ENCODE peak calls at places on chromosome 15, in ten cellular contexts. X is neural progenitor cell, A is pancreas, E is fibroblast of pulmonary artery, B is AG04449, F is GM23338, N is fibroblast of lung, W is upper lobe of right lung, T is lower leg skin, D is right lobe of liver. P is an unnamed sample.

GRCh38 chr15:80002267-80002666 is 31.3 kb upstream of the BCL2A1 start:
- DNase-seq in B (no peak), D (no peak), X (no peak), A (no peak), T (no peak), W (no peak), F (no peak), N (no peak), E (no peak), P (no peak)

GRCh38 chr15:99279783-99280307 is 28.6 kb downstream of the LRRC28 start:
- DNase-seq in B (no peak), F (no peak), A (no peak), X (no peak), N (no peak), D (no peak), W (no peak), T (no peak), E (no peak), P (no peak)

GRCh38 chr15:47764666-47765065 is 47.4 kb downstream of the SEMA6D start:
- DNase-seq in W (no peak), X (no peak), F (no peak), N (no peak), E (no peak), A (no peak), T (no peak), D (no peak), B (no peak), P (no peak)

GRCh38 chr15:45618813-45619212 is 16.0 kb upstream of the SQOR start:
- DNase-seq in A (no peak), D (no peak), W (no peak), T (no peak), F (no peak), N (no peak), B (no peak), X (peak; percentile 51), E (no peak), P (no peak)

GRCh38 chr15:40337597-40337996 is 3.1 kb downstream of the CCDC9B start:
- DNase-seq in F (no peak), A (no peak), N (no peak), W (no peak), E (no peak), D (no peak), T (no peak), B (no peak), X (no peak), P (peak; percentile 54)

GRCh38 chr15:75327005-75327404 is 8.9 kb upstream of the COMMD4 start:
- DNase-seq in X (no peak), T (no peak), A (no peak), N (no peak), W (no peak), D (no peak), B (no peak), E (no peak), F (peak; percentile 17), P (no peak)

GRCh38 chr15:68489426-68489825 is 57.5 kb upstream of the ITGA11 start:
- DNase-seq in N (peak; percentile 74), A (no peak), F (no peak), T (no peak), D (no peak), X (no peak), E (no peak), B (no peak), W (no peak), P (no peak)

GRCh38 chr15:77295446-77295845 is 124.5 kb downstream of the PEAK1 start:
- DNase-seq in T (no peak), B (peak; percentile 24), N (peak; percentile 82), A (no peak), W (no peak), F (no peak), D (no peak), X (no peak), E (peak; percentile 83), P (no peak)

GRCh38 chr15:39429898-39430357 is 151.0 kb upstream of the THBS1 start:
- DNase-seq in T (no peak), A (no peak), E (peak; percentile 99), F (no peak), D (no peak), B (no peak), N (peak; percentile 98), X (no peak), W (no peak), P (no peak)

GRCh38 chr15:97962263-97962662 is 1.8 kb downstream of the ARRDC4 start:
- DNase-seq in T (no peak), E (no peak), A (no peak), N (no peak), W (no peak), D (no peak), F (no peak), B (no peak), X (no peak), P (no peak)

GRCh38 chr15:97748576-97748975 is 211.9 kb upstream of the ARRDC4 start:
- DNase-seq in A (no peak), X (peak; percentile 31), D (no peak), N (no peak), F (no peak), T (no peak), B (no peak), E (no peak), W (no peak), P (no peak)

GRCh38 chr15:39720721-39721611 is 61.7 kb downstream of the FSIP1 start:
- DNase-seq in T (no peak), B (peak; percentile 78), E (no peak), F (no peak), W (no peak), D (no peak), N (peak; percentile 91), X (no peak), A (no peak), P (no peak)

GRCh38 chr15:62606376-62607164 is 436.0 kb upstream of the TPM1 start:
- DNase-seq in N (peak; percentile 100), E (peak; percentile 94), B (peak; percentile 99), A (no peak), D (no peak), T (no peak), W (no peak), X (no peak), F (no peak), P (no peak)

GRCh38 chr15:90870354-90871096 is 2.1 kb downstream of the FURIN start:
- DNase-seq in X (no peak), D (no peak), N (peak; percentile 50), T (no peak), W (no peak), E (peak; percentile 37), A (no peak), B (no peak), F (peak; percentile 49), P (no peak)

GRCh38 chr15:44775923-44776322 is 39.6 kb downstream of the TRIM69 start:
- DNase-seq in X (no peak), W (no peak), N (no peak), B (no peak), F (no peak), A (no peak), E (peak; percentile 17), T (no peak), D (no peak), P (no peak)

DNA sequence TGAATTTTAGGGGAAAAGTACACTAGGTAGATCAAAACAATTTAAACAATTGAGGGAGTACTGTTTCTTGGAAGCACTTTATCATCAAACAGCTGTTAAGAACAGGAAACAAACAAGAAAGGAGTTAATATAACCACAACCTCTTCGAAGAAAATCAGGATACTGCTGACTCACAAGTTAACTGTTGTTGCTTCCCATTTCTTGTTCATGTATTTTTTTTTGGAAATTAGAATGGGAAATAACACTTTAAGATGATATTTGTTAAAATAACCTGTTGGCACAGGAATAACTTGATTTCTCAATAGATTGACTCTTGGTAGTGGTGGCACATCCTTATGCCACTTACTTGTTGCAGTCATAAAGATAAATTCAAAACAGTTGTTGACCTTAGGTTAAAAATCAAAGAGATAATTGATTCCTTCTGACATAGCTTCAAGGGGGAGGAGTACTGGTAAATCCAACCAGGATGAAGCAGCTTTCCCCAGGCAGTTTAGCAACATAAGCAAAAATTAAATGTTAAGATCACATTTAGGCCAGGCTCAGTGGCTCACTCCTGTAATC is 3.3 kb downstream of the BNIP2 start:
- DNase-seq in F (no peak), X (no peak), B (no peak), D (no peak), E (peak; percentile 75), W (no peak), T (no peak), N (peak; percentile 56), A (no peak), P (no peak)
- H3K4me3 ChIP-seq in F (no peak overlapping the region), X (no peak overlapping the region), B (no peak overlapping the region), D (peak overlapping the region; percentile 8), E (peak overlapping the region; percentile 15), W (no peak overlapping the region), T (no peak overlapping the region), N (no peak overlapping the region), A (no peak overlapping the region), P (no peak overlapping the region)

DNA sequence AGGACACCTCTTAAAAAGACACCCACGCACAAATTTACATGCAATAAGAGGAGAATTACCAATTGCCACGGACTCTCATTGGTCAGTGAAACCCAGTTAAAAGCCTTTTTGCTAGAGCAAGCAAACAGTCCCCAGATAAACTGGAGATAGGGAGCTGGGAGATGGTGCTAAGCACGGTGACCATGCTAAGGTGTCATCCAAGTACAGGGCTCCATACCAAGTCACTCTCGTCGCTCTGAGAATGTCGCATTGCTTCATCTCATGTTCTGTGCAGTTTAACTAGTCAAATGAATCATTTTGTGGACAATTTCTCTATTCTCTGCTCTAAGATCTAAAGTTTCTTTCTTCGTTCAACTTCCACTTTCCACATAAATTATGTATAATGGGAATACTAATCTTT is 581.9 kb downstream of the AGBL1 start:
- DNase-seq in F (no peak), B (no peak), X (no peak), E (no peak), T (no peak), D (no peak), A (no peak), W (no peak), N (no peak), P (no peak)
- TF ChIP-seq CTCF in F (no peak), B (no peak), X (no peak), E (no peak), T (no peak), D (no peak), A (no peak), W (no peak), N (no peak), P (no peak)

DNA sequence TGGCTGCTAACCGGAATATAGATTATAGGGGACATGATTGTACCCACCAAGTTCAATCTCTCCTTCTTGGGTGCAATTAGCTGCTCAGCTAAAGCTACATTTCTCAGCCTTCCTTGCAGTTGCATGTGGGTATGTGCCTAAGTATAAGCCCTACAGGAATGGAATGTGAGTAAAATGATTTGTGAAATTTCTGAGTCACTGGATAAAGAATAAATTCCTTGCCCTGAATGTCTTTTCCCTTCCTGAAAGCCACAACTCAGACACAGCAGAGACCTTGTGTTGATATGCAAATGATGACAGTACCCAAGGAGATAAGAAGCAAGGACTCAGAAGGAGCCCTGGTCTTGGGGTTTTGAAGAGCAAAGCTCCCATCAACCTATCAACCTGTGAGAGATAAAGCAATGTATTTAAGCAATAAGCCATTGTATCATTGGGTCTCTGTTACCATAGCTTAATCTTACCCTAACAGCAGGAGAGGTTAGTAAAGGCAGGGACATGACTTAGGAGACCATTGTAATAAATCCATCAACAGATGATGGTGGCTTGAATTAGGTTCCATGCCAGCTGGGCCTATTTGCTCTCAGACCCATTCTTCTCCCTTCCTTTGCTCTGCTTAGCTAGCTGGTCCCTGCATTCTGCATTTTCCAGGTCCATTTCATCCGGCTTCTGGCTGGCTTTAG is 25.6 kb upstream of the ZNF280D start:
- DNase-seq in A (no peak), X (no peak), B (no peak), W (no peak), N (peak; percentile 91), F (no peak), D (no peak), E (peak; percentile 75), T (no peak), P (no peak)
- H3K4me3 ChIP-seq in A (no peak overlapping the region), X (no peak overlapping the region), B (no peak overlapping the region), W (no peak overlapping the region), N (no peak overlapping the region), F (no peak overlapping the region), D (no peak overlapping the region), E (no peak overlapping the region), T (no peak overlapping the region), P (no peak overlapping the region)

GRCh38 chr15:84817461-84818081 is 415 bp downstream of the ALPK3 start:
- DNase-seq in D (no peak), N (peak; percentile 26), A (no peak), X (peak; percentile 72), F (peak; percentile 75), T (peak; percentile 76), W (peak; percentile 74), B (no peak), E (no peak), P (no peak)
- TF ChIP-seq CTCF in D (no peak), N (no peak), A (no peak), X (peak; percentile 5), F (no peak), T (no peak), W (no peak), B (no peak), E (no peak), P (no peak)